ENCODE peak calls at places on chromosome X, in four cellular contexts. G is Peyer's patch, S is endodermal cell, R is body of pancreas. M is an unnamed sample. For H3K4me1, the result is how much of the 10 kb centered on the place peaks cover.

GRCh38 chrX:13669246-13669689 is 16.3 kb downstream of the TCEANC start:
- DNase-seq in G (peak), S (no peak), R (peak), M (peak)

GRCh38 chrX:69615779-69616519 is at the start of gene EDA:
- DNase-seq in G (peak), S (peak), R (peak), M (peak)

GRCh38 chrX:2710496-2710895 is 19.4 kb downstream of the CD99 start:
- DNase-seq in G (no peak), S (no peak), R (no peak), M (no peak)

GRCh38 chrX:40866878-40867277 is 131.5 kb upstream of the MED14 start:
- DNase-seq in G (no peak), S (no peak), R (no peak), M (no peak)

GRCh38 chrX:107825698-107826285 is at the start of gene MID2:
- DNase-seq in G (peak), S (peak), R (peak), M (peak)

GRCh38 chrX:23784487-23785301 is 1.7 kb downstream of the SAT1 start:
- DNase-seq in G (no peak), S (no peak), R (peak), M (no peak)

GRCh38 chrX:22800360-22800759 is 199.4 kb upstream of the DDX53 start:
- DNase-seq in G (no peak), S (no peak), R (no peak), M (no peak)

GRCh38 chrX:35890699-35891098 is 28.8 kb upstream of the CFAP47 start:
- DNase-seq in G (no peak), S (peak), R (peak), M (peak)

GRCh38 chrX:37905436-37906147 is 58.2 kb upstream of the DYNLT3 start:
- DNase-seq in G (no peak), S (peak), R (peak), M (no peak)

GRCh38 chrX:118823263-118824172 is at the start of gene ZCCHC12:
- DNase-seq in G (peak), S (peak), R (peak), M (peak)

GRCh38 chrX:39258331-39258730 is 457.1 kb downstream of the MID1IP1 start:
- DNase-seq in G (no peak), S (peak), R (no peak), M (no peak)

GRCh38 chrX:45135616-45136015 is 65.1 kb downstream of the DIPK2B start:
- DNase-seq in G (no peak), S (no peak), R (no peak), M (no peak)

GRCh38 chrX:12309733-12310054 is 171.4 kb downstream of the FRMPD4 start:
- DNase-seq in G (no peak), S (peak), R (no peak), M (no peak)

GRCh38 chrX:12307961-12308360 is 169.7 kb downstream of the FRMPD4 start:
- DNase-seq in G (no peak), S (no peak), R (no peak), M (no peak)

GRCh38 chrX:12308420-12308819 is 170.1 kb downstream of the FRMPD4 start:
- DNase-seq in G (no peak), S (no peak), R (no peak), M (no peak)

GRCh38 chrX:12304261-12304660 is 166.0 kb downstream of the FRMPD4 start:
- DNase-seq in G (no peak), S (no peak), R (no peak), M (no peak)

DNA sequence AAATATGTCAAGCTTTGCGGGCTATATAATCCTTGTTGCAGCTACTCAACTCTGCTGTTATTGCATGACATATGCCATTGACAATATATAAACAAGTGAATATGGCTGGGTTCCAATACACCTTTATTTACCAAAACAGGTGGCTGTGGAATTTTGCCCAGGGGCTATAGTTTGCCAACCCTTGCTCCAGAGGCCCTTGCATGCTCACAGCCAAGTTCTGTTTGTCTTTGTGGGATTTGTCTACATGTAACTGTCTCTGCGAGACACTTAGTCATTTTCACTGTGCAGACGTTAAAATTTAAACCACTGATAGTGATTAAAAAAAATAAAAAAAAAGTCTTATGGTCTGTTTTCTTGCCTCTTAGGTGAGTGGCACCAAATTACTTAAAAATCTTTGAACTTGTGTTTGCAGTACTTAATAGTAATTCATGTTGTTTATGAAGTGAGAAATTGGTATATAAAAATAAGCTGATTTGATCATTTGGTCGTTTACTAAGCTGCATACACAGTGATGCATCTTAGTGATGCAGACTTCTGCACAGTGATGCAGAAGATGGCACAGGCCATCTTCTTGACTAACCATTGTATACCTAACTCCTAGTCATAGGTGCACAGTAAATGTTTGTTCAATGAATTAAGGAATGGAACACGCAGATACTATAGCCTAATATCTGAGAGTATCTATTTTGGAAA is 170.9 kb downstream of the FRMPD4 start:
- DNase-seq in G (no peak), S (no peak), R (peak), M (no peak)
- TF ChIP-seq CTCF in G (no peak), S (no peak), R (no peak), M (no peak)

GRCh38 chrX:104695593-104695992 is 129.6 kb downstream of the IL1RAPL2 start:
- DNase-seq in G (no peak), S (no peak), R (no peak), M (no peak)

GRCh38 chrX:104697264-104697663 is 131.3 kb downstream of the IL1RAPL2 start:
- DNase-seq in G (no peak), S (no peak), R (no peak), M (no peak)

DNA sequence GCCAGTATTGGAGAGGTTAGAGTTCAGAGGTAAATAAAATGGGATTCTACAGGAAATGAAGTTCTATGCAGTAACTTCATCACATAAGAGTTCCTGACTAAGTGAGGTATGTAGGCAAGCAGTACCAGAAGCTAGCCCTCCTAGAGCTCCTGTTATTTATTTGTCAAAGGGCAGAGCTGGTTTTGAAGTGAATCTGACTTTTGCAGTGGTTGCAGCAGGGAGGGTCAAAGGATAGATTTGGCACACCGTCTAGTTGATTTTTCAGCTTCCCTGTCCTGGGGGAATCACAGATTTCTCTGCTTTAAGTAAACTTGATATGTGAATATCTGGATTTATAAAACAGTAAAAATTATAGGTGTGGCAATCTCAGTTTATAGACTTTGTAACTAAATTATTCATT is 130.7 kb downstream of the IL1RAPL2 start:
- DNase-seq in G (no peak), S (no peak), R (no peak), M (no peak)
- H3K4me3 ChIP-seq in G (no peak), S (no peak), R (no peak), M (no peak)

GRCh38 chrX:84747516-84747915 is 245.3 kb upstream of the HDX start:
- DNase-seq in G (no peak), S (no peak), R (no peak), M (no peak)
- H3K4me1 ChIP-seq in G (under half), S (under half), R (under half), M (under half)

GRCh38 chrX:63050225-63050624 is 300.9 kb downstream of the SPIN4 start:
- DNase-seq in G (no peak), S (no peak), R (no peak), M (no peak)
- TF ChIP-seq CTCF in G (no peak), S (peak), R (peak), M (no peak)

DNA sequence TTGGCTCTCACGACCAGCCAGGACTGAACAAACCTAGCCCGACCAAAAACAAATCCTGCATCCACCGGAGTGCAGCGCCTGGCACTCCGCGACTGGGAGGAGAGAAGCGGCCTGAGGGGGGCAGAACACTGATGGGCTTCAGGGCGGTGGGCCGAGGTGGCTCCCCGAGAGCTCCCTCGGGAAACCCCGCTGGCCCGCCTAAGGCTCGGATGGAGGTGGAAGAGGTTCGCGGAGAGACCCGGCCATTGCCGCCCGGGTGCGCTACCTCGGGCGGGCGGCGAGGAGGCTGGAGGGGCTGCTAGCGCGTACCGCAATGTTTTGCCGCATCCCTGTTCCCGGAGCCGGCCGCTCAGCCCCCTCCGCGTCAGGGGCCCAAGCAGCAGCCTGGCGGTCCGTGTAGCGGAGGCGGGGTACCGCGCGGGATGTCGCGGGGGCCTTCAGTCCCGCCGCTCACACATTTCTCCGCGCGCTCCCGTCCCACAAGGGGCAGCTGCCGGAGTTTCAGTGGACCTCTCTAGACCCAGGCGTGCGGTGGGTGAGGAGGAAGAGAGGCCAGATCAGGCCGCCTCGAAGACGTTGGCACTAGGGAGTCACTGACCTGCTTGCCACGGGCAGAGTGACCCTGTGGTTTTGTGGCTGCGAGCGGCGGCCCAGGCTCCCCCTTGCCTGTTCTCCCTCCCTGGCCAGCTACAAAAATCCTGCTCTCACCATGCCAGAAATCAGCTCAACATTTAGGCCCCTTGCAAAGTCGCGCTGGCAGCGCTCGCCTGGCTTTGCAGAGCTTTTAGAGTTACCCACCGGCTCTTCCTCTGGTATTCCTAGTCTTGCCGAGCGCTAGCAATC is 2.1 kb downstream of the SLITRK4 start:
- DNase-seq in G (no peak), S (peak), R (no peak), M (no peak)
- H3K4me3 ChIP-seq in G (peak), S (no peak), R (peak), M (peak)

M was measured in upper lobe of right lung.